ENCODE peak calls at places on chromosomes 4 and X, in four cellular contexts. Y, U, B and D are unnamed samples.

GRCh38 chrX:24085133-24085532 is 30.4 kb downstream of the EIF2S3 start:
- DNase-seq in U (no peak), B (no peak), Y (no peak), D (no peak)

GRCh38 chr4:128335541-128335940 is 47.9 kb upstream of the PGRMC2 start:
- DNase-seq in Y (no peak), B (no peak), U (no peak), D (no peak)

GRCh38 chr4:117324851-117325491 is 239.6 kb upstream of the TRAM1L1 start:
- DNase-seq in Y (no peak), B (no peak), U (no peak), D (no peak)

GRCh38 chr4:105472871-105473339 is 957 bp downstream of the PPA2 start:
- DNase-seq in B (peak; percentile 44), U (no peak), Y (no peak), D (no peak)

GRCh38 chr4:147550626-147551250 is 66.5 kb upstream of the TMEM184C start:
- DNase-seq in B (peak; percentile 24), U (no peak), Y (no peak), D (no peak)

GRCh38 chrX:136176399-136176825 is 29.1 kb downstream of the FHL1 start:
- DNase-seq in B (no peak), Y (no peak), U (no peak), D (no peak)

GRCh38 chr4:55819634-55820033 is at the start of gene EXOC1L:
- DNase-seq in B (no peak), Y (peak; percentile 73), U (peak; percentile 7), D (peak; percentile 65)

GRCh38 chr4:164134388-164134787 is 619.5 kb upstream of the SMIM31 start:
- DNase-seq in Y (no peak), U (no peak), B (no peak), D (no peak)

GRCh38 chrX:109475174-109475891 is 6.6 kb downstream of the GUCY2F start:
- DNase-seq in B (no peak), Y (no peak), U (peak; percentile 35), D (no peak)

GRCh38 chr4:179595671-179596410 is 2153.6 kb upstream of the AGA start:
- DNase-seq in Y (no peak), U (no peak), B (no peak), D (no peak)

GRCh38 chrX:115650449-115650848 is 89.5 kb downstream of the PLS3 start:
- DNase-seq in Y (no peak), U (no peak), B (no peak), D (peak; percentile 11)

GRCh38 chr4:45662996-45663395 is 460.9 kb downstream of the GABRG1 start:
- DNase-seq in U (no peak), B (no peak), Y (no peak), D (no peak)

GRCh38 chr4:113784497-113785254 is 23.1 kb upstream of the CAMK2D start:
- DNase-seq in B (no peak), Y (no peak), U (peak; percentile 83), D (no peak)

GRCh38 chr4:74632634-74633033 is 161.7 kb downstream of the BTC start:
- DNase-seq in Y (no peak), U (no peak), B (no peak), D (no peak)

GRCh38 chr4:69689530-69690111 is 36.6 kb upstream of the UGT2A1 start:
- DNase-seq in U (peak; percentile 66), B (no peak), Y (no peak), D (no peak)

DNA sequence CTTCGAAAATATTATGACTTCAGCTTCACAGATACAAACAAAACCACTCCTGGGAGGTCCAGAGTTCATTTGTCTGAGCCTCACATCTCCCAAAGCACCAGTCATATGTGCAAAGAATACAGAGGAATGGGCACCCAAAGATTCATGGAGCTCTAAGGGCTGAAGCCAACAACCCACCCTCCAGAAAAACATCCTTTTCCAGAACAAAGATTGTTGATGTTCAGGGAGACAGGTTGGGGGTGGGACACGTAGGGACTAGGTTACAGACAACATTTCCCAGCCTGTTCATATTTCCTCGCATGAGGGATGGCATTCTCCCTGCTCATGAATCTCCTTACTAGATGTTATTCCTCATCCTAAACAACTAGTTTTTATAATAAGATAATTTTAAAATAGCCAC is 71.2 kb downstream of the METTL14 start:
- DNase-seq in B (no peak), Y (no peak), U (peak; percentile 6), D (no peak)
- TF ChIP-seq SUZ12 in B (no peak), Y (no peak), U (no peak), D (no peak)

GRCh38 chr4:24975505-24975904 is 55.2 kb downstream of the LGI2 start:
- DNase-seq in Y (no peak), U (no peak), B (no peak), D (no peak)

GRCh38 chr4:24979554-24979953 is 51.2 kb downstream of the LGI2 start:
- DNase-seq in B (no peak), Y (no peak), U (no peak), D (no peak)

GRCh38 chr4:24984602-24985532 is 45.9 kb downstream of the LGI2 start:
- DNase-seq in U (no peak), Y (no peak), B (no peak), D (no peak)

GRCh38 chr4:24978291-24979072 is 52.3 kb downstream of the LGI2 start:
- DNase-seq in B (no peak), Y (no peak), U (no peak), D (no peak)

DNA sequence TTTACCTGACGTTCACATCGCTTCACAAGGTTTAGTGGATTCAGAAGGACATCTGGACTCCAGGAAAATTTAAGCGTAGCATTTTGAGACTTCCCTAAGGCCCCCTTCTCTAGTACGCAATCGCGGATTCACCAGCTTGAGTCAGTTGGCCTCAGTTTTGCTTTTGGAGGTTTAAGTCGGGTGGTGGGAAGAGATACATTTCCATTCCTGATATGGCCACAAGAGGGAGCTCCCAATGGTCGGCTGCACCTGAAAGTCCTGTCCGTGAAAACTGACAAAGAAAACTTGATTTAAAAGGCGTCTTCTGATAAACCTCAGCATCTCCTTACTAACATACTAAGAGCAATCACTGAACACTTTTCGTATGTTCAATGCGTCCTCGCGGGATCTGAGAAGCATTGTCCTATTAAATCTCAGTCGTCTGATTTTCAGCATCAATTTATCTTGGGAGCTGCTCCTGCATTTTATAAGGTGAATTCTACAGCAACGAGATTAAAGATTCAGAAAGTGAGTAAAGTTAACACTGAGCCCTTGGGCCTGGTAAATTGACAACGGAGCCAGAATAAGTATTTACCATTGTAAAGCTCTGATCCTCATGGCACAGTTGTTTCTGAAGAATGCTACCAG is 50.6 kb downstream of the LGI2 start:
- DNase-seq in Y (peak; percentile 41), U (peak; percentile 33), B (peak; percentile 19), D (peak; percentile 73)
- H3K9ac ChIP-seq in Y (no peak overlapping the region), U (no peak overlapping the region), B (no peak overlapping the region), D (no peak overlapping the region)

GRCh38 chr4:43253511-43253910 is 361.0 kb downstream of the GRXCR1 start:
- DNase-seq in Y (no peak), U (no peak), B (no peak), D (no peak)

GRCh38 chr4:43251760-43252317 is 359.3 kb downstream of the GRXCR1 start:
- DNase-seq in U (no peak), Y (no peak), B (no peak), D (no peak)
- TF ChIP-seq SUZ12 in U (no peak), Y (no peak), B (no peak), D (no peak)

DNA sequence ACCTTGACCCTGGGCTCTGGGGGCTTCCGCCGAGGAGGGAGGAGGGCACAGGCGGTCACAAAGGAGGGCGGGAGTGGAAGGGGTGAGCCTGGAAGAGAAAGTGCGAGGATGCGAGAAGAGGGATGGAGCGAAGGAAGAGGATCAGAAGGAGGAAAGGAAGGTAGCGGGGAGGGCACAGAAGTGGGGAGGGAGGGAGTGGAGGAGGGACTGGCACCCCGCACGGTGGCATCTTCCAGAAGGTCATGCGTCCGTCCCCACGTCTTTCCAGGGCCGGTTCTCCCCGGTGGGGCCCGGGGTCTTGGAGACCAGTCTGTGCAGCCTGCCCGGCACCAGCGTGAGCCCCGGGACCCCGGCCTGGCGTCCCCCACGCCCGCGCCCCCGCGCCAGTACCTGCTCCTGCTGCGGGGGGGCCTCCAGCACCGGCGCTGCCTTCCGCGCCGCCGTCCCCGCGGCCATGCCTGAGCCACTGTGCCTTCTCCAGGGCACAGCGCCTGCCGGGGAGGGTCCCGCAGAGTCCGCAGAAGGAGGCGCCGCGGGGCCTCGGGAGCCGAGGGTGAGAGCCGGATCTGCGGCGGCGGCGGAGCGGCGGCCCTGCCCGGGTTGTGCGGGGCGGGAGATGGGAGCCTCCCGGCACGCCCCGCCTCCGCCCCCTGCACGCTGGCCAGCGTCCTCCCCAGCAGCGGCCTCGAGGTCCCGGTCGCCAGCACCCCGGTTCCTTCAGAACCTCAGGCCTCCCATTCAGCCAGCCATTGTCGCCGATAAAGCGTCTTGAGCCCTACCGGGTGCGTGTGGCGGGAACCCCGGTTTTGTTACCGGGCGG is at the start of gene RNF175:
- DNase-seq in Y (no peak), B (no peak), U (no peak), D (no peak)
- H3K9ac ChIP-seq in Y (peak within 1 kb of the TSS; percentile 62), B (no peak within 1 kb of the TSS), U (no peak within 1 kb of the TSS), D (peak within 1 kb of the TSS; percentile 76)

GRCh38 chrX:103613362-103613761 is 5.6 kb downstream of the TCEAL3 start:
- DNase-seq in Y (no peak), U (no peak), B (no peak), D (no peak)
- TF ChIP-seq SUZ12 in Y (no peak), U (no peak), B (no peak), D (no peak)